ENCODE peak calls at places on chromosome 15, in five cellular contexts. Q is HCT116, T is K562, M is GM12878, D is A549. A is an unnamed sample.

GRCh38 chr15:25439456-25439836 is 622 bp upstream of the UBE3A start:
- DNase-seq in Q (peak), T (peak), M (no peak), D (peak), A (peak)

GRCh38 chr15:60760646-60761504 is 281.9 kb upstream of the ICE2 start:
- DNase-seq in Q (no peak), T (no peak), M (no peak), D (no peak), A (no peak)

GRCh38 chr15:83105450-83105849 is 2.0 kb upstream of the TM6SF1 start:
- DNase-seq in Q (no peak), T (no peak), M (no peak), D (no peak), A (peak)

GRCh38 chr15:81027200-81027599 is 26.5 kb downstream of the TLNRD1 start:
- DNase-seq in Q (no peak), T (no peak), M (no peak), D (no peak), A (no peak)

GRCh38 chr15:90840157-90840855 is 28.1 kb upstream of the FURIN start:
- DNase-seq in Q (no peak), T (no peak), M (no peak), D (no peak), A (no peak)

GRCh38 chr15:61671736-61672135 is 388.5 kb downstream of the VPS13C start:
- DNase-seq in Q (no peak), T (no peak), M (no peak), D (no peak), A (no peak)

GRCh38 chr15:85354432-85354831 is 26.0 kb upstream of the AKAP13 start:
- DNase-seq in Q (no peak), T (no peak), M (no peak), D (no peak), A (no peak)

GRCh38 chr15:80594091-80594889 is 100.8 kb upstream of the ABHD17C start:
- DNase-seq in Q (no peak), T (no peak), M (no peak), D (no peak), A (no peak)

GRCh38 chr15:32959077-32959476 is 235.4 kb downstream of the FMN1 start:
- DNase-seq in Q (no peak), T (no peak), M (no peak), D (no peak), A (no peak)

GRCh38 chr15:78200276-78200930 is 34.0 kb downstream of the ACSBG1 start:
- DNase-seq in Q (no peak), T (no peak), M (no peak), D (no peak), A (no peak)

GRCh38 chr15:88089019-88089603 is 167.4 kb downstream of the NTRK3 start:
- DNase-seq in Q (no peak), T (no peak), M (no peak), D (no peak), A (no peak)

GRCh38 chr15:68201153-68201878 is 3.8 kb downstream of the CALML4 start:
- DNase-seq in Q (no peak), T (no peak), M (no peak), D (no peak), A (no peak)

GRCh38 chr15:22888120-22888859 is 49.8 kb downstream of the NIPA2 start:
- DNase-seq in Q (no peak), T (peak), M (no peak), D (peak), A (no peak)

GRCh38 chr15:49718234-49718633 is 97.4 kb downstream of the DTWD1 start:
- DNase-seq in Q (no peak), T (no peak), M (no peak), D (no peak), A (peak)

GRCh38 chr15:92523176-92523575 is 129.5 kb downstream of the ST8SIA2 start:
- DNase-seq in Q (no peak), T (no peak), M (no peak), D (no peak), A (no peak)

GRCh38 chr15:75030424-75030823 is 7.0 kb downstream of the PPCDC start:
- DNase-seq in Q (no peak), T (no peak), M (no peak), D (peak), A (no peak)

GRCh38 chr15:78390823-78391222 is 47.2 kb upstream of the IREB2 start:
- DNase-seq in Q (no peak), T (no peak), M (no peak), D (no peak), A (no peak)

GRCh38 chr15:30997270-30997669 is 5.8 kb upstream of the MTMR10 start:
- DNase-seq in Q (no peak), T (no peak), M (no peak), D (peak), A (no peak)

GRCh38 chr15:82051664-82052063 is 5.8 kb upstream of the MEX3B start:
- DNase-seq in Q (no peak), T (no peak), M (no peak), D (peak), A (no peak)

GRCh38 chr15:71127083-71127482 is 11.8 kb downstream of the THSD4 start:
- DNase-seq in Q (no peak), T (no peak), M (no peak), D (no peak), A (no peak)

GRCh38 chr15:45790325-45790943 is 155.6 kb downstream of the SQOR start:
- DNase-seq in Q (peak), T (peak), M (no peak), D (peak), A (peak)

GRCh38 chr15:91940466-91941381 is 87.2 kb downstream of the SLCO3A1 start:
- DNase-seq in Q (no peak), T (no peak), M (no peak), D (no peak), A (no peak)

GRCh38 chr15:40283615-40284306 is 897 bp upstream of the ANKRD63 start:
- DNase-seq in Q (no peak), T (no peak), M (no peak), D (no peak), A (peak)

GRCh38 chr15:51341366-51342248 is at the start of gene GLDN:
- DNase-seq in Q (no peak), T (no peak), M (no peak), D (peak), A (no peak)

GRCh38 chr15:95826831-95827230 is 503.7 kb upstream of the NR2F2 start:
- DNase-seq in Q (no peak), T (no peak), M (no peak), D (no peak), A (no peak)

GRCh38 chr15:73053398-73053723 is 1.1 kb downstream of the NEO1 start:
- DNase-seq in Q (no peak), T (no peak), M (no peak), D (no peak), A (no peak)

GRCh38 chr15:29674661-29675533 is 147.4 kb downstream of the TJP1 start:
- DNase-seq in Q (no peak), T (peak), M (no peak), D (peak), A (no peak)

GRCh38 chr15:37015476-37015875 is 84.9 kb downstream of the MEIS2 start:
- DNase-seq in Q (no peak), T (no peak), M (no peak), D (no peak), A (no peak)

GRCh38 chr15:25693321-25694237 is 169.5 kb downstream of the ATP10A start:
- DNase-seq in Q (no peak), T (peak), M (no peak), D (peak), A (peak)

GRCh38 chr15:60758961-60759729 is 280.2 kb upstream of the ICE2 start:
- DNase-seq in Q (no peak), T (no peak), M (no peak), D (no peak), A (no peak)

GRCh38 chr15:85690546-85691226 is 104.0 kb downstream of the KLHL25 start:
- DNase-seq in Q (no peak), T (no peak), M (peak), D (no peak), A (peak)

GRCh38 chr15:80967451-80967850 is 22.2 kb downstream of the MESD start:
- DNase-seq in Q (no peak), T (no peak), M (no peak), D (no peak), A (no peak)

DNA sequence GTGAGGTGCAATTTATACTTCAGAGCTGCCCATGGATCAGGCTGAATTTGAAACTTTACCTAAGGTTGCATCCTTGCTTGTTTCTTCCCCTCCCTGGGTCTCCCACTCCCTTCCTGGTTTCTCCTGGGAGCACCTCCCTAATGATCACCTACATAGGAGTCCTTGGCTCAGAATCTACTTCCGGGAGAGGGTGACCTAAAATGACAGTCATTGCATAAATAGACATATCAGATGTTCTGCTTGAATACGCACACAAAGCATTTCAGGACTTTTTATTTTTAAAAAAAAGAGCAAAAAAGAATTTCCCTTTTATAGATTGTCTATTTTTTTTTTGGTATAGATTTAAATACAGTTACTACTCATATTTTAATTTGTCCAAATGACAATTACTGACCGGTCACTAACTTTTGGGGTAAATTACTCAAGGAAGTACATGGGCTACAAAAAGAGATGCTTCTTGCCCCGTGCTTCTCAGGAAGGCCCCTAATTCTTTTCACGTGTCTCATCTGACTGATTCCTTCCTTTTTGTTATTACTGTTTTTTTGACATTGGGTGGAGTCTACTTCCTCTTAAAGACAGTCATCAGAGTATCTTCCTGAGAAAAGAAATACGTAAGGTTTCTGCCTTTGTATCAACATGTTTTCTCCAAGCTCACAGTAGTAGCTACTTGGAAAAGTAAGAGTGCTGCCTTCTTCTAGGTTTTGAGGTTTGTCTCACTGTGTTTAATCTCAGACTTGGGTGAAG is 4.9 kb upstream of the MYZAP start:
- DNase-seq in Q (no peak), T (no peak), M (no peak), D (no peak), A (no peak)
- TF ChIP-seq MAX in Q (no peak), T (no peak), M (no peak), D (no peak), A (no peak)

GRCh38 chr15:100879461-100880138 is at the start of gene ALDH1A3:
- DNase-seq in Q (peak), T (no peak), M (no peak), D (peak), A (peak)

GRCh38 chr15:100881573-100882336 is 2.1 kb downstream of the ALDH1A3 start:
- DNase-seq in Q (no peak), T (no peak), M (no peak), D (no peak), A (no peak)

GRCh38 chr15:100879046-100879445 is 585 bp upstream of the ALDH1A3 start:
- DNase-seq in Q (no peak), T (no peak), M (no peak), D (peak), A (no peak)

GRCh38 chr15:100880139-100880896 is 687 bp downstream of the ALDH1A3 start:
- DNase-seq in Q (no peak), T (no peak), M (no peak), D (no peak), A (no peak)

DNA sequence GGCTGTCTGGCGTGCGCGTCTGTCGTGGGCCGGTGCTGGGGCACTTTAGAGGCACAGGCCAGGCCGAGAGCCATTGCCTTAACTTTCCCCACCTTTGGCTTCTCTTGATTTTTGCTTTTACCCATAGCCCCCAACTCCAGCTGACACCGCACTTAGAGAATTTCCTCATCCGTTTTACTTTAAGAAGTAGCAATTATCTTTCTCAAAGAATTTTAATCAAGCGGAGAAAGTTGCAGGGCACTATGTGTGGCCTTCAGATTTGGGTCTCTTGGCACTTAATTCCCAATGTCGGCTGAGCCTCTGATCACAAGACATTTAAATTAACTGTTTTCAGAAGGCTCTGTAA is 1.2 kb downstream of the ALDH1A3 start:
- DNase-seq in Q (no peak), T (no peak), M (no peak), D (no peak), A (no peak)
- H3K4me3 ChIP-seq in Q (peak), T (no peak), M (no peak), D (no peak), A (no peak)

GRCh38 chr15:89686522-89686921 is 4.0 kb downstream of the PEX11A start:
- DNase-seq in Q (no peak), T (no peak), M (no peak), D (no peak), A (no peak)

GRCh38 chr15:89695198-89695597 is 4.6 kb downstream of the WDR93 start:
- DNase-seq in Q (no peak), T (no peak), M (no peak), D (no peak), A (no peak)

GRCh38 chr15:89685995-89686394 is 4.6 kb downstream of the PEX11A start:
- DNase-seq in Q (no peak), T (no peak), M (no peak), D (peak), A (no peak)

GRCh38 chr15:89693696-89694095 is 3.1 kb downstream of the WDR93 start:
- DNase-seq in Q (no peak), T (no peak), M (no peak), D (no peak), A (no peak)

DNA sequence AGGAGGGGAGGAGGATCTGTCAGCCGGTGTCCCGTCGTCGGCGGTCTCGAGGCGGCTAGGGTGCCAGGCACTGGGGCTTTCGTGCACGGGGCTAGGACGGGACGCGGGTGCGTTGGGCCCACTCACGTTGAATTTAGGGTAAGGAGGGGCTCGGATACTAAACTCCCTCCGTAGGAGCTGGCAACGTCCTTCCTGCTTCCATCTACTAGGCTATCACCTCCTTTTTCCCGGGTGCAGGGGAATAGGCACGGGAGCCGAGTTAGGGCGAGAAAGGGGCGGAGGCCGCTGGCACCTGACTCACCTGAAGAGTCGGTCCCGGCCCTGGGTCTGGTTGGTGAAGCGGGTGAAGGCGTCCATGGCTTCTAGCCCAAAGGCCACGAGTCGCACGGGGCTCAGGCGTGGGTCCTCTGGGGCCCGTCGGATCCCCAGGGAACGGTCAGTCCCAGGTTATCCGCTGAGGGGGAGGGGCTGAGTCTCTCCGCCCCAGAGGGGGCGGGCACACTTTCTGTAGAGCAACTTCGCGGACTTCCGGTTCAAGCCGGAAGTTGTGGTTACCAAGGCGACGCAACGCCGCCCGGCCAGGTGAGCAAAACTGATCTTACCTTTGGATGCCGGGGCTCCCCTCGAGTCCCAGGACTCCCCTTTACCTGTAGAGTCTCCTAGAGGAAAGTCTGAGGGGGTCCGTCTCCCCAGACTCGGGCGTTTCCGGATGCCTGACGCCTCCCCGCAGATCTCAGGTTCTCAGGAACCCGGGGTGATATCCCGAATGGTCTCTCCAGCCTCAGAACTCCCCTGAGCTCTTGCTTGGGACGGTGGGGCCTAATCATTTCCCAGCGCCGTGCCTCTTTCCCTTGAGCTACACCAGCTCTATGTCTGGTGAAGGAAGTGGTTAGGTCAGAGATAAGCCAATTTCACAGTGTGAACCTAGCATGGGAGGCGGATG is at the start of the genes PEX11A and WDR93:
- DNase-seq in Q (peak), T (no peak), M (peak), D (peak), A (peak)
- TF ChIP-seq POLR2A in Q (peak), T (no peak), M (no peak), D (peak), A (no peak)

DNA sequence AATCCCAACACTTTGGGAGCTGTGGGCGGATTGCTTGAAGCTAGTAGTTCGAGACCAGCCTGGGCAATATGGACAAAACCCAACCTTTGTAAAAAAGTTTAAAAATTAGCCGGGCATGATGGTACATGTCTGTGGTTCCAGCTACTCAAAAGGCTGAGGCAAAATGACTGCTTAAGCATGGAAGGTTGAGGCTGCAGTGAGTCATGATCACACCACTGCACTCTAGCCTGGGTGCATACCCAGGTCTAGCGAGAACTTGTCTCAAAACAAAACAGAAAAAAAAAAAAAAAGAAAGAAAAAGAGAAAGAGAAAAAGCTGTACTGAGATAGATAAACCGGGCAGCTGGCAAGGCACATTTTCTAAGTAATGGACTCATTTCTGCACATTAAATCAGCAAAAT is 10.6 kb downstream of the ARPP19 start:
- DNase-seq in Q (no peak), T (no peak), M (peak), D (peak), A (peak)
- TF ChIP-seq MAX in Q (no peak), T (no peak), M (no peak), D (no peak), A (no peak)

GRCh38 chr15:63597033-63597790 is at the start of gene FBXL22:
- DNase-seq in Q (no peak), T (no peak), M (no peak), D (no peak), A (no peak)

GRCh38 chr15:63599401-63600000 is 2.3 kb downstream of the FBXL22 start:
- DNase-seq in Q (no peak), T (no peak), M (no peak), D (peak), A (peak)

GRCh38 chr15:63596666-63597032 is 538 bp upstream of the FBXL22 start:
- DNase-seq in Q (no peak), T (no peak), M (no peak), D (no peak), A (no peak)

GRCh38 chr15:63598467-63599400 is 1.5 kb downstream of the FBXL22 start:
- DNase-seq in Q (no peak), T (no peak), M (no peak), D (no peak), A (no peak)

GRCh38 chr15:63597821-63598220 is 634 bp downstream of the FBXL22 start:
- DNase-seq in Q (no peak), T (no peak), M (no peak), D (no peak), A (no peak)
- H3K4me3 ChIP-seq in Q (no peak), T (no peak), M (no peak), D (no peak), A (no peak)

GRCh38 chr15:34099914-34100313 is 1.7 kb downstream of the EMC7 start:
- DNase-seq in Q (no peak), T (no peak), M (no peak), D (no peak), A (no peak)

GRCh38 chr15:34106423-34106822 is 4.5 kb downstream of the PGBD4 start:
- DNase-seq in Q (no peak), T (no peak), M (no peak), D (no peak), A (no peak)

GRCh38 chr15:34107315-34107714 is 5.4 kb downstream of the PGBD4 start:
- DNase-seq in Q (no peak), T (no peak), M (no peak), D (no peak), A (peak)

GRCh38 chr15:34102175-34102925 is 467 bp downstream of the PGBD4 start:
- DNase-seq in Q (no peak), T (no peak), M (no peak), D (no peak), A (no peak)

DNA sequence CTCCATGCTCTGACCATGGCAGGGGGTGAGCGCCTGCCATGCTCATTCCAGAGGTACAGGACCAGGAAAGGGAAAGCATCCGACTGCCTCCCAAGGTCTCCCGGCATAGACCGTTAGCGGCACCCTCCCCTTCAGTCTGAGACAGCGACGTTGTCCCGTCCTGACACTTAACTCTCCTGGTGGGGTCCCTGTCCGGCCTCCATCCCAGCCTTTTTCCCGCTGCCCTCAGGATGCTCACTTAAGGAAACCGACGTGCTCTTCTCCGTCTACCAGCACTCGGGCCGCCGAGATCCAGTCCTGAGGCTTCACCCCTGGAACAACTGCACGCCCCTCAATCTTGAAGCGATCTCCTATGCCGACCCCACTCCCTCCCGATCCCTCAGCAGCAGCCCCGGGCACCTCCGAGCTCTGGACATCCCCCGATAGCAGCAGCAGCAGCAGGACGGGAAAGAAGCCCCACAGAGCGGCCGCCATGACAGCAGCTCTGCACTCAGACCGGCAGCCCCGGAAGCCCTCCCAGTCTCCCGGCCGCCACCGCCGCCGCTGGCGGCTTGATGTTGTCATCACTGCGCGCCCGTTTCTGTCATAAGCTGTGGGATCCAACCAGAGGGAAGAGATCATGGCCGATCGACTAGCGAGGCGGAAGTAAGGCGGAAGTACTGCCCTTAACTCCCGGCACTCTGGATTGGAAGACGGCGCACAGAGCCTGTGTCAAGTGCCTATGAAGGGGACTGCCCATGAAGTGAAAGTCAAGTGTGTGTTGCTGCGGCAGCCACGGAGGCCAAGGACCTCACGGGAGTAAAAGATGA is at the start of the genes EMC7 and PGBD4:
- DNase-seq in Q (peak), T (peak), M (peak), D (peak), A (peak)
- TF ChIP-seq POLR2A in Q (peak), T (peak), M (peak), D (peak), A (peak)

A was measured in NB4.